ENCODE peak calls at places on chromosomes 7 and 10, in ten cellular contexts. V is activated CD8-positive, alpha-beta T cell treated with anti-CD3 and anti-CD28 coated beads for 36 hours; P is NCI-H1694 treated with DMSO at 0.1 percent for 48 hours; S is breast epithelium; G is activated CD4-positive, alpha-beta T cell treated with anti-CD3 and anti-CD28 coated beads, Interleukin-2, amount 50 U/mL, for 4 hours; U is activated T-cell treated with anti-CD3 and anti-CD28 coated beads for 24 hours; O is RWPE1; I is transverse colon; N is cardiac fibroblast; Q is suprapubic skin. L is an unnamed sample.

GRCh38 chr10:65571011-65571570 is 1354.7 kb upstream of the LRRTM3 start:
- DNase-seq in S (no peak), Q (no peak), N (peak), U (no peak), V (no peak), O (peak), I (no peak), P (no peak), G (no peak), L (no peak)

GRCh38 chr10:15943461-15943860 is 83.2 kb upstream of the MINDY3 start:
- DNase-seq in G (no peak), I (no peak), Q (no peak), V (no peak), U (no peak), O (no peak), P (no peak), N (no peak), S (no peak), L (no peak)

GRCh38 chr10:7189909-7190308 is 220.9 kb downstream of the SFMBT2 start:
- DNase-seq in O (no peak), P (no peak), Q (no peak), U (no peak), I (no peak), S (no peak), V (no peak), N (no peak), G (no peak), L (no peak)

GRCh38 chr10:110857265-110858158 is 14.2 kb upstream of the PDCD4 start:
- DNase-seq in O (no peak), P (peak), G (no peak), V (peak), U (no peak), S (no peak), Q (no peak), I (peak), N (peak), L (no peak)

GRCh38 chr7:44769381-44770209 is 20.9 kb downstream of the ZMIZ2 start:
- DNase-seq in O (no peak), S (peak), G (no peak), P (no peak), V (peak), I (peak), N (peak), U (no peak), Q (no peak), L (peak)

GRCh38 chr7:95906871-95907270 is 134.5 kb downstream of the DYNC1I1 start:
- DNase-seq in N (no peak), I (no peak), V (no peak), S (no peak), O (no peak), P (no peak), Q (no peak), G (no peak), U (no peak), L (no peak)

GRCh38 chr10:77756319-77757232 is 119.0 kb upstream of the KCNMA1 start:
- DNase-seq in P (peak), N (peak), I (peak), U (no peak), G (no peak), S (no peak), Q (no peak), V (peak), O (peak), L (peak)

GRCh38 chr7:106504620-106505019 is 156.3 kb downstream of the CCDC71L start:
- DNase-seq in N (no peak), I (no peak), G (no peak), Q (no peak), P (no peak), S (no peak), O (no peak), U (peak), V (peak), L (no peak)

GRCh38 chr10:63375458-63375857 is 90.3 kb downstream of the JMJD1C start:
- DNase-seq in U (no peak), N (no peak), O (no peak), G (no peak), P (no peak), S (no peak), Q (no peak), V (no peak), I (no peak), L (no peak)

GRCh38 chr10:127977368-127978009 is 70.6 kb downstream of the PTPRE start:
- DNase-seq in Q (peak), N (peak), O (peak), V (peak), U (no peak), S (no peak), G (no peak), P (no peak), I (peak), L (no peak)

L was measured in hepatic stellate cell.